ENCODE peak calls at places on chromosomes 16 and 17, in six cellular contexts. One of them, this sample, is unnamed.

GRCh38 chr16:54506691-54507090 is 220.1 kb upstream of the IRX3 start:
- DNase-seq in tibial nerve: no peak
- DNase-seq in transverse colon: no peak
- DNase-seq in colonic mucosa: no peak
- DNase-seq in dorsolateral prefrontal cortex: no peak
- DNase-seq in BE2C: peak; percentile 26
- DNase-seq in this sample: no peak

GRCh38 chr16:9225527-9226316 is 134.3 kb downstream of the HAPSTR1 start:
- DNase-seq in tibial nerve: no peak
- DNase-seq in transverse colon: no peak
- DNase-seq in colonic mucosa: no peak
- DNase-seq in dorsolateral prefrontal cortex: no peak
- DNase-seq in BE2C: no peak
- DNase-seq in this sample: no peak

GRCh38 chr16:68416057-68417046 is 32.0 kb downstream of the SMPD3 start:
- DNase-seq in tibial nerve: no peak
- DNase-seq in transverse colon: peak; percentile 66
- DNase-seq in colonic mucosa: peak; percentile 84
- DNase-seq in dorsolateral prefrontal cortex: no peak
- DNase-seq in BE2C: no peak
- DNase-seq in this sample: no peak

GRCh38 chr16:65059421-65059980 is 62.4 kb downstream of the CDH11 start:
- DNase-seq in tibial nerve: no peak
- DNase-seq in transverse colon: no peak
- DNase-seq in colonic mucosa: no peak
- DNase-seq in dorsolateral prefrontal cortex: peak; percentile 87
- DNase-seq in BE2C: no peak
- DNase-seq in this sample: no peak

GRCh38 chr17:57580055-57580739 is 164.9 kb downstream of the CCDC182 start:
- DNase-seq in tibial nerve: no peak
- DNase-seq in transverse colon: no peak
- DNase-seq in colonic mucosa: no peak
- DNase-seq in dorsolateral prefrontal cortex: no peak
- DNase-seq in BE2C: no peak
- DNase-seq in this sample: no peak

GRCh38 chr16:11025120-11025531 is 80.8 kb downstream of the CLEC16A start:
- DNase-seq in tibial nerve: no peak
- DNase-seq in transverse colon: no peak
- DNase-seq in colonic mucosa: no peak
- DNase-seq in dorsolateral prefrontal cortex: no peak
- DNase-seq in BE2C: no peak
- DNase-seq in this sample: no peak

GRCh38 chr17:50169121-50169764 is 3.4 kb downstream of the SGCA start:
- DNase-seq in tibial nerve: peak; percentile 15
- DNase-seq in transverse colon: peak; percentile 41
- DNase-seq in colonic mucosa: no peak
- DNase-seq in dorsolateral prefrontal cortex: no peak
- DNase-seq in BE2C: peak; percentile 66
- DNase-seq in this sample: peak; percentile 47

GRCh38 chr16:70589998-70590471 is 56.3 kb upstream of the IL34 start:
- DNase-seq in tibial nerve: no peak
- DNase-seq in transverse colon: no peak
- DNase-seq in colonic mucosa: no peak
- DNase-seq in dorsolateral prefrontal cortex: no peak
- DNase-seq in BE2C: no peak
- DNase-seq in this sample: no peak

GRCh38 chr17:32960815-32961214 is 30.8 kb upstream of the SPACA3 start:
- DNase-seq in tibial nerve: no peak
- DNase-seq in transverse colon: no peak
- DNase-seq in colonic mucosa: no peak
- DNase-seq in dorsolateral prefrontal cortex: no peak
- DNase-seq in BE2C: no peak
- DNase-seq in this sample: no peak

GRCh38 chr17:17876959-17877547 is 40.3 kb upstream of the SREBF1 start:
- DNase-seq in tibial nerve: no peak
- DNase-seq in transverse colon: no peak
- DNase-seq in colonic mucosa: peak; percentile 23
- DNase-seq in dorsolateral prefrontal cortex: peak; percentile 63
- DNase-seq in BE2C: peak; percentile 33
- DNase-seq in this sample: no peak

GRCh38 chr16:11994187-11995119 is 17.9 kb downstream of the SNX29 start:
- DNase-seq in tibial nerve: no peak
- DNase-seq in transverse colon: peak; percentile 19
- DNase-seq in colonic mucosa: peak; percentile 22
- DNase-seq in dorsolateral prefrontal cortex: peak; percentile 61
- DNase-seq in BE2C: no peak
- DNase-seq in this sample: no peak

GRCh38 chr16:1772908-1773702 is at the start of gene MRPS34:
- DNase-seq in tibial nerve: peak; percentile 63
- DNase-seq in transverse colon: peak; percentile 87
- DNase-seq in colonic mucosa: peak; percentile 85
- DNase-seq in dorsolateral prefrontal cortex: peak; percentile 76
- DNase-seq in BE2C: peak; percentile 91
- DNase-seq in this sample: peak; percentile 54

GRCh38 chr17:32495347-32496253 is 8.8 kb downstream of the CDK5R1 start:
- DNase-seq in tibial nerve: no peak
- DNase-seq in transverse colon: no peak
- DNase-seq in colonic mucosa: no peak
- DNase-seq in dorsolateral prefrontal cortex: no peak
- DNase-seq in BE2C: peak; percentile 24
- DNase-seq in this sample: no peak

GRCh38 chr17:63698886-63699637 is 863 bp downstream of the LIMD2 start:
- DNase-seq in tibial nerve: no peak
- DNase-seq in transverse colon: peak; percentile 75
- DNase-seq in colonic mucosa: peak; percentile 57
- DNase-seq in dorsolateral prefrontal cortex: no peak
- DNase-seq in BE2C: peak; percentile 55
- DNase-seq in this sample: peak; percentile 80

GRCh38 chr16:75024591-75024990 is 25.8 kb downstream of the ZNRF1 start:
- DNase-seq in tibial nerve: no peak
- DNase-seq in transverse colon: no peak
- DNase-seq in colonic mucosa: no peak
- DNase-seq in dorsolateral prefrontal cortex: no peak
- DNase-seq in BE2C: no peak
- DNase-seq in this sample: no peak

GRCh38 chr17:52758481-52758880 is 600.0 kb upstream of the CA10 start:
- DNase-seq in tibial nerve: no peak
- DNase-seq in transverse colon: no peak
- DNase-seq in colonic mucosa: no peak
- DNase-seq in dorsolateral prefrontal cortex: no peak
- DNase-seq in BE2C: no peak
- DNase-seq in this sample: no peak

GRCh38 chr16:56547120-56547948 is 17.5 kb upstream of the MT4 start:
- DNase-seq in tibial nerve: no peak
- DNase-seq in transverse colon: no peak
- DNase-seq in colonic mucosa: no peak
- DNase-seq in dorsolateral prefrontal cortex: peak; percentile 78
- DNase-seq in BE2C: no peak
- DNase-seq in this sample: no peak

GRCh38 chr16:71230122-71230845 is at the start of gene HYDIN:
- DNase-seq in tibial nerve: no peak
- DNase-seq in transverse colon: peak; percentile 41
- DNase-seq in colonic mucosa: peak; percentile 40
- DNase-seq in dorsolateral prefrontal cortex: peak; percentile 83
- DNase-seq in BE2C: peak; percentile 92
- DNase-seq in this sample: no peak

GRCh38 chr16:57634171-57634570 is 5.7 kb downstream of the ADGRG1 start:
- DNase-seq in tibial nerve: no peak
- DNase-seq in transverse colon: no peak
- DNase-seq in colonic mucosa: no peak
- DNase-seq in dorsolateral prefrontal cortex: no peak
- DNase-seq in BE2C: no peak
- DNase-seq in this sample: no peak

GRCh38 chr17:79852748-79853147 is 13.5 kb upstream of the CBX4 start:
- DNase-seq in tibial nerve: no peak
- DNase-seq in transverse colon: peak; percentile 23
- DNase-seq in colonic mucosa: no peak
- DNase-seq in dorsolateral prefrontal cortex: no peak
- DNase-seq in BE2C: no peak
- DNase-seq in this sample: no peak

GRCh38 chr17:11383157-11383556 is 142.1 kb downstream of the SHISA6 start:
- DNase-seq in tibial nerve: no peak
- DNase-seq in transverse colon: no peak
- DNase-seq in colonic mucosa: no peak
- DNase-seq in dorsolateral prefrontal cortex: no peak
- DNase-seq in BE2C: no peak
- DNase-seq in this sample: no peak

GRCh38 chr17:11925271-11926021 is 71.8 kb downstream of the ZNF18 start:
- DNase-seq in tibial nerve: no peak
- DNase-seq in transverse colon: no peak
- DNase-seq in colonic mucosa: no peak
- DNase-seq in dorsolateral prefrontal cortex: no peak
- DNase-seq in BE2C: no peak
- DNase-seq in this sample: no peak

GRCh38 chr17:65008877-65009276 is 47.7 kb downstream of the GNA13 start:
- DNase-seq in tibial nerve: no peak
- DNase-seq in transverse colon: no peak
- DNase-seq in colonic mucosa: no peak
- DNase-seq in dorsolateral prefrontal cortex: no peak
- DNase-seq in BE2C: no peak
- DNase-seq in this sample: no peak

GRCh38 chr17:78179372-78179771 is 7.5 kb downstream of the TK1 start:
- DNase-seq in tibial nerve: no peak
- DNase-seq in transverse colon: no peak
- DNase-seq in colonic mucosa: no peak
- DNase-seq in dorsolateral prefrontal cortex: no peak
- DNase-seq in BE2C: no peak
- DNase-seq in this sample: no peak

GRCh38 chr17:66964930-66965800 is 658 bp downstream of the CACNG4 start:
- DNase-seq in tibial nerve: no peak
- DNase-seq in transverse colon: no peak
- DNase-seq in colonic mucosa: peak; percentile 61
- DNase-seq in dorsolateral prefrontal cortex: no peak
- DNase-seq in BE2C: peak; percentile 86
- DNase-seq in this sample: no peak

GRCh38 chr16:69404275-69404805 is 18.5 kb upstream of the TERF2 start:
- DNase-seq in tibial nerve: no peak
- DNase-seq in transverse colon: peak; percentile 51
- DNase-seq in colonic mucosa: peak; percentile 81
- DNase-seq in dorsolateral prefrontal cortex: no peak
- DNase-seq in BE2C: peak; percentile 36
- DNase-seq in this sample: no peak

GRCh38 chr17:72631568-72631967 is 460.9 kb downstream of the SLC39A11 start:
- DNase-seq in tibial nerve: no peak
- DNase-seq in transverse colon: no peak
- DNase-seq in colonic mucosa: no peak
- DNase-seq in dorsolateral prefrontal cortex: no peak
- DNase-seq in BE2C: no peak
- DNase-seq in this sample: no peak

GRCh38 chr16:18983565-18984424 is at the start of gene TMC7:
- DNase-seq in tibial nerve: peak; percentile 39
- DNase-seq in transverse colon: peak; percentile 90
- DNase-seq in colonic mucosa: peak; percentile 92
- DNase-seq in dorsolateral prefrontal cortex: peak; percentile 93
- DNase-seq in BE2C: peak; percentile 96
- DNase-seq in this sample: no peak

GRCh38 chr16:4214215-4214621 is 27.7 kb downstream of the SRL start:
- DNase-seq in tibial nerve: no peak
- DNase-seq in transverse colon: peak; percentile 15
- DNase-seq in colonic mucosa: no peak
- DNase-seq in dorsolateral prefrontal cortex: no peak
- DNase-seq in BE2C: no peak
- DNase-seq in this sample: no peak

GRCh38 chr17:179066-179432 is 2.4 kb downstream of the DOC2B start:
- DNase-seq in tibial nerve: no peak
- DNase-seq in transverse colon: no peak
- DNase-seq in colonic mucosa: no peak
- DNase-seq in dorsolateral prefrontal cortex: no peak
- DNase-seq in BE2C: no peak
- DNase-seq in this sample: no peak

GRCh38 chr17:177762-178161 is 3.7 kb downstream of the DOC2B start:
- DNase-seq in tibial nerve: no peak
- DNase-seq in transverse colon: no peak
- DNase-seq in colonic mucosa: no peak
- DNase-seq in dorsolateral prefrontal cortex: no peak
- DNase-seq in BE2C: no peak
- DNase-seq in this sample: no peak

GRCh38 chr17:179721-180379 is 1.6 kb downstream of the DOC2B start:
- DNase-seq in tibial nerve: no peak
- DNase-seq in transverse colon: no peak
- DNase-seq in colonic mucosa: no peak
- DNase-seq in dorsolateral prefrontal cortex: no peak
- DNase-seq in BE2C: no peak
- DNase-seq in this sample: no peak

GRCh38 chr17:177155-177554 is 4.3 kb downstream of the DOC2B start:
- DNase-seq in tibial nerve: no peak
- DNase-seq in transverse colon: no peak
- DNase-seq in colonic mucosa: no peak
- DNase-seq in dorsolateral prefrontal cortex: no peak
- DNase-seq in BE2C: no peak
- DNase-seq in this sample: no peak

GRCh38 chr17:178292-179065 is 3.0 kb downstream of the DOC2B start:
- DNase-seq in tibial nerve: no peak
- DNase-seq in transverse colon: no peak
- DNase-seq in colonic mucosa: no peak
- DNase-seq in dorsolateral prefrontal cortex: no peak
- DNase-seq in BE2C: peak; percentile 34
- DNase-seq in this sample: no peak
- H3K27me3 ChIP-seq in tibial nerve: no peaks in the 10 kb centered on the region
- H3K27me3 ChIP-seq in transverse colon: peaks cover 71% of the 10 kb centered on the region
- H3K27me3 ChIP-seq in colonic mucosa: peaks cover 23% of the 10 kb centered on the region
- H3K27me3 ChIP-seq in dorsolateral prefrontal cortex: no peaks in the 10 kb centered on the region
- H3K27me3 ChIP-seq in BE2C: peaks cover 30% of the 10 kb centered on the region
- H3K27me3 ChIP-seq in this sample: peaks cover 12% of the 10 kb centered on the region

GRCh38 chr17:46889519-46889918 is 33.4 kb upstream of the GOSR2 start:
- DNase-seq in tibial nerve: no peak
- DNase-seq in transverse colon: no peak
- DNase-seq in colonic mucosa: no peak
- DNase-seq in dorsolateral prefrontal cortex: no peak
- DNase-seq in BE2C: no peak
- DNase-seq in this sample: no peak
- H3K27me3 ChIP-seq in tibial nerve: no peaks in the 10 kb centered on the region
- H3K27me3 ChIP-seq in transverse colon: peaks cover 42% of the 10 kb centered on the region
- H3K27me3 ChIP-seq in colonic mucosa: no peaks in the 10 kb centered on the region
- H3K27me3 ChIP-seq in dorsolateral prefrontal cortex: no peaks in the 10 kb centered on the region
- H3K27me3 ChIP-seq in BE2C: peaks cover 16% of the 10 kb centered on the region
- H3K27me3 ChIP-seq in this sample: no peaks in the 10 kb centered on the region

DNA sequence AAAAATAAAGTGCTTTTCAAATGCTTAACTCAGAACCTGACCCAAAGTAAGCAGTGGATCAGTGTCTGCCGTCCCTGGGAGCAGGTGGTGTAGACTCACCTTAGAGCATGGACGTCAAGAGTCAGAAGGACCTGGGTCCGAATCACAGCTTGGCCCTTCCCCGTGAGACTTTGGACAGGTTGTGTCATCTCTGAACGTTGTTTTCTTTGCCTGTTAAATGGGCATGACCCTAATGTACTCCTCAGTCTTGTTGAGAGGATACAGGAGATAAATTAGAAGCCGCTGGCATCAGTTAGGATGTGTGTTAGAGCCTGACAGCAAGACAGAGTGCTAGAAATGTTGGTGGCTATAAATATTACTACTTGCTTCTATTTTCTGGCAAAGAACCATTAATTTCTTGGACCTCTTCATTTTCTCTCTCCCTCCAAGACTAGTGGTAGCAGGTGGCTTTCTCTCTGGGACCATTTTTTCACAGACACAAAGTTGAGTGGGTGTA is 68.8 kb downstream of the RAB11FIP4 start:
- DNase-seq in tibial nerve: no peak
- DNase-seq in transverse colon: no peak
- DNase-seq in colonic mucosa: no peak
- DNase-seq in dorsolateral prefrontal cortex: no peak
- DNase-seq in BE2C: no peak
- DNase-seq in this sample: no peak
- H3K27me3 ChIP-seq in tibial nerve: no peaks in the 10 kb centered on the region
- H3K27me3 ChIP-seq in transverse colon: no peaks in the 10 kb centered on the region
- H3K27me3 ChIP-seq in colonic mucosa: no peaks in the 10 kb centered on the region
- H3K27me3 ChIP-seq in dorsolateral prefrontal cortex: no peaks in the 10 kb centered on the region
- H3K27me3 ChIP-seq in BE2C: no peaks in the 10 kb centered on the region
- H3K27me3 ChIP-seq in this sample: no peaks in the 10 kb centered on the region

GRCh38 chr17:337453-337852 is 15.2 kb downstream of the RPH3AL start:
- DNase-seq in tibial nerve: no peak
- DNase-seq in transverse colon: no peak
- DNase-seq in colonic mucosa: no peak
- DNase-seq in dorsolateral prefrontal cortex: no peak
- DNase-seq in BE2C: no peak
- DNase-seq in this sample: no peak
- H3K27me3 ChIP-seq in tibial nerve: no peaks in the 10 kb centered on the region
- H3K27me3 ChIP-seq in transverse colon: no peaks in the 10 kb centered on the region
- H3K27me3 ChIP-seq in colonic mucosa: no peaks in the 10 kb centered on the region
- H3K27me3 ChIP-seq in dorsolateral prefrontal cortex: no peaks in the 10 kb centered on the region
- H3K27me3 ChIP-seq in BE2C: no peaks in the 10 kb centered on the region
- H3K27me3 ChIP-seq in this sample: no peaks in the 10 kb centered on the region

This sample was measured in effector memory CD4-positive, alpha-beta T cell.